ENCODE peak calls at places on chromosomes 7 and 10, in seven cellular contexts. U, T, W, Y, B, R and F are unnamed samples. For H3K4me1, the result is how much of the 10 kb centered on the place peaks cover.

GRCh38 chr7:47253650-47254080 is 328.2 kb downstream of the TNS3 start:
- DNase-seq in R (peak), B (no peak), W (no peak), U (peak), Y (no peak), T (no peak), F (peak)

GRCh38 chr10:14573666-14574261 is 200.9 kb downstream of the FAM107B start:
- DNase-seq in B (no peak), T (no peak), R (peak), U (no peak), W (no peak), Y (no peak), F (no peak)

GRCh38 chr10:123565691-123566660 is 100.2 kb upstream of the GPR26 start:
- DNase-seq in B (no peak), R (no peak), W (no peak), U (no peak), T (no peak), Y (no peak), F (peak)

GRCh38 chr7:41508755-41509154 is 194.1 kb downstream of the INHBA start:
- DNase-seq in B (no peak), U (no peak), Y (no peak), R (no peak), W (no peak), T (no peak), F (no peak)

GRCh38 chr7:106978425-106979386 is 65.8 kb upstream of the PRKAR2B start:
- DNase-seq in R (no peak), U (no peak), W (no peak), B (no peak), T (no peak), Y (no peak), F (no peak)

GRCh38 chr7:92767427-92767826 is 68.9 kb downstream of the CDK6 start:
- DNase-seq in T (no peak), B (no peak), R (no peak), Y (no peak), W (no peak), U (no peak), F (no peak)

GRCh38 chr10:122494833-122495232 is 33.5 kb downstream of the HTRA1 start:
- DNase-seq in B (no peak), W (no peak), R (peak), T (no peak), Y (no peak), U (no peak), F (no peak)

GRCh38 chr7:41881313-41882130 is 178.6 kb upstream of the INHBA start:
- DNase-seq in B (peak), Y (peak), T (no peak), R (no peak), U (peak), W (peak), F (peak)

GRCh38 chr10:35783305-35783838 is 141.3 kb upstream of the FZD8 start:
- DNase-seq in Y (no peak), B (no peak), R (no peak), W (no peak), U (no peak), T (no peak), F (peak)

GRCh38 chr10:101238732-101239105 is 9.5 kb upstream of the LBX1 start:
- DNase-seq in R (peak), Y (no peak), U (no peak), T (no peak), W (no peak), B (no peak), F (peak)

GRCh38 chr10:35135861-35136260 is 9.2 kb downstream of the CREM start:
- DNase-seq in T (no peak), W (no peak), R (no peak), B (no peak), Y (no peak), U (peak), F (no peak)

GRCh38 chr10:123157210-123157609 is 3.0 kb downstream of the BUB3 start:
- DNase-seq in T (no peak), U (no peak), R (no peak), Y (no peak), W (no peak), B (no peak), F (peak)

GRCh38 chr7:91850455-91850854 is 30.0 kb downstream of the MTERF1 start:
- DNase-seq in R (peak), B (no peak), U (no peak), T (no peak), W (no peak), Y (no peak), F (peak)

GRCh38 chr7:151416921-151417320 is 7.1 kb upstream of the WDR86 start:
- DNase-seq in T (no peak), B (no peak), Y (no peak), W (no peak), R (no peak), U (no peak), F (peak)

DNA sequence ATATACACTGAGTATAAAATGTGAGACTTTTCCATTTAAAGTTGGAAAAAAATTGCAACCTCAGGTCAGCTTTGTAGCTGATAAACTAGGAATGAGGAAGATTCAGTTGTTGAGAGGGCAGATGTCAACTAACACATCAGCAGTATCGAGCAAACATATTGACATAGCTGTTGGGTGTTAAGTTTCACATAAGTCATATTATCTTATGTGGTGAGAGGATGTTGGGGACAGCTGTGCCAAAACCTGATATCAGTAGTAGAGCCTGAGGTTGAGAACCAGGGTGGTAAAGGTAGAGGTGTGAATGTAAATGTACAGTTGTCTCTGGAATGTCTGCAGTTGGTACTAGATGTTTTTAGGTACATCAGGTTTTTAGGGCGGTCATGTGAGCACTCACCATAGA is 5.0 kb downstream of the ZRANB1 start:
- DNase-seq in R (no peak), T (no peak), U (no peak), W (no peak), Y (no peak), B (peak), F (no peak)
- H3K4me1 ChIP-seq in R (under half), T (under half), U (under half), W (under half), Y (under half), B (under half), F (under half)

GRCh38 chr7:129376778-129377700 is 57.2 kb upstream of the STRIP2 start:
- DNase-seq in R (no peak), B (no peak), U (no peak), Y (no peak), W (no peak), T (no peak), F (no peak)

GRCh38 chr7:129375221-129375938 is 58.9 kb upstream of the STRIP2 start:
- DNase-seq in U (no peak), R (no peak), B (no peak), W (no peak), Y (no peak), T (no peak), F (no peak)

GRCh38 chr7:129376076-129376777 is 58.0 kb upstream of the STRIP2 start:
- DNase-seq in B (peak), W (peak), T (peak), R (peak), Y (no peak), U (peak), F (peak)

GRCh38 chr7:129370812-129371211 is 63.4 kb upstream of the STRIP2 start:
- DNase-seq in B (no peak), U (no peak), R (no peak), W (no peak), Y (no peak), T (no peak), F (no peak)

GRCh38 chr7:129373651-129374428 is 60.4 kb upstream of the STRIP2 start:
- DNase-seq in U (no peak), R (no peak), T (no peak), B (no peak), W (no peak), Y (no peak), F (no peak)
- H3K4me1 ChIP-seq in U (under half), R (under half), T (under half), B (under half), W (under half), Y (under half), F (under half)

GRCh38 chr7:83142365-83142764 is 20.3 kb downstream of the PCLO start:
- DNase-seq in W (no peak), T (no peak), B (no peak), U (no peak), R (no peak), Y (no peak), F (no peak)
- H3K4me1 ChIP-seq in W (under half), T (under half), B (under half), U (under half), R (under half), Y (under half), F (under half)

GRCh38 chr7:77561354-77561753 is 24.3 kb downstream of the PTPN12 start:
- DNase-seq in Y (no peak), W (no peak), T (no peak), U (no peak), B (peak), R (no peak), F (no peak)
- H3K4me1 ChIP-seq in Y (under half), W (under half), T (under half), U (under half), B (under half), R (under half), F (under half)

GRCh38 chr10:74586088-74586585 is 240.3 kb upstream of the KAT6B start:
- DNase-seq in R (no peak), U (peak), B (peak), Y (peak), T (no peak), W (peak), F (no peak)
- H3K4me1 ChIP-seq in R (under half), U (under half), B (under half), Y (under half), T (under half), W (half or more), F (under half)

DNA sequence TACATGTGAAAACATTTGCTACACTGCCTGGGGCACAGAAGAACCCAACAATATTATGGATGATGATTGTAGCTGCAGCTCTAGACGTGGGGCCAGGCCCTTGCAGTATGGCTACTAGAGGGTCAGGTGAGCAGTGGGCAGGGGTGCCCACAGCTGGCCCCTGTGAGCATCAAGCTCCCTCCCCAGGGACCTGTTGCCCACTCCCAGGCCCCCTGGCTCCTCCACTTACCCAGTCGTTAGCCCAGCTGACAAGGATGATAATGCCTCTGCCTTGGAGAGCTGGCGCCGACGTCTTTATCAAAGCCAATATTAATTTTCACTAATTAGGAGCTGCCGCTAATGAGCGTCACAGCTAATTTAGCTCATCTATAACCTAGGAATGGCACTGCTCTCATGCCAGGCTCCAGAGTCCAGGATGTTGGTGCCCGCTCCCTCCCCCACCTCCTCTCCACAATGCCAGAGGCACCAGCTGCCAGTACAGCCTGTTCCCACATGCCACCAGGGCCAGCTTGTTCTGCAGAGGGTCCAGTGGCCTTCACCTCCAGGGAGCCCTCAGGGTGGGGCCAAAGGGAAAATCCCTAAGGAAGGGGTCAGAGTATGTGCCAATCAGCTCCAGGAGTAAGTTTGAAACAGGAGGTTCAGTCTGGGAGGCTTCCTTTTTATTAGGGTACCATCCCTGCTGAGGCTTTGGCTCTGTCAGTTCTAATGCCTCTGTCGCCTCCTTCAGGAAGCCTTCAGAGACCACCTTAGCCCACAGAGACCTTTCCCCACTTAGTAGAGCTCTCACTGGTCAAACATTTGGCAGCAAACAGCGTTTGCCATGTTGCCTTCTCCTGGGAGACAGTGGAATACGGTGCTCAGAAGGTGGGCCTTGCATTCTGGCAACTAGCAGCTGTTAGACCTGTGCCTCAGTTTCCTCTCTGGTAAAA is 77.2 kb downstream of the CDH23 start:
- DNase-seq in T (peak), U (no peak), Y (no peak), R (no peak), B (no peak), W (no peak), F (no peak)
- H3K4me1 ChIP-seq in T (under half), U (under half), Y (under half), R (under half), B (under half), W (under half), F (under half)

DNA sequence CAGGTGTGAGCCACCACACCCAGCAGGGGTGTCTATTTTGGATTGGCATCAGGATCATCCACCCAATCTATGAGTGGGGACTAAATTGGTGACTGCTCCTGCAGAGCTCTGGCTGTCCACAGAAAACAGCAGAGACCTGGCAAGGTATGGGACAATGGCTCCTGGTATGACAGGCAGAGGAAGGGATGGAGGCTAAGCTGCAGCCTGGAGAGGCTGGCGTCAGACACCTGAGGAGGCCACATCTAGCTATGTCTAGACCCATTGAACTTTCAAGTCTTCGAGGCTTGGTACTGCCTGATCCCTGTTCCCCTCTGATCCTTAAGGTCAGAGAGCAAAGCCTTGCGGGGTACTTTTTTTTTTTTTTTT is 3.2 kb upstream of the SERPINE1 start:
- DNase-seq in Y (no peak), W (no peak), T (no peak), R (no peak), U (no peak), B (no peak), F (no peak)
- H3K4me1 ChIP-seq in Y (under half), W (under half), T (under half), R (half or more), U (under half), B (under half), F (half or more)